ENCODE peak calls at places on chromosomes 13 and 19, in ten cellular contexts. One of them, this sample, is unnamed.

GRCh38 chr13:92573467-92574057 is 653.0 kb upstream of the GPC6 start:
- DNase-seq in H1: no peak
- DNase-seq in adrenal gland: no peak
- DNase-seq in breast epithelium: no peak
- DNase-seq in testis: peak; percentile 33
- DNase-seq in upper lobe of left lung: no peak
- DNase-seq in A549: peak; percentile 0
- DNase-seq in uterus: no peak
- DNase-seq in IMR-90: peak; percentile 7
- DNase-seq in stomach: no peak
- DNase-seq in this sample: peak; percentile 49

GRCh38 chr13:37648604-37649003 is 50.0 kb upstream of the POSTN start:
- DNase-seq in upper lobe of left lung: no peak
- DNase-seq in breast epithelium: no peak
- DNase-seq in stomach: no peak
- DNase-seq in adrenal gland: no peak
- DNase-seq in IMR-90: peak; percentile 88
- DNase-seq in testis: no peak
- DNase-seq in H1: no peak
- DNase-seq in A549: no peak
- DNase-seq in uterus: no peak
- DNase-seq in this sample: no peak

GRCh38 chr13:44300895-44301638 is 72.6 kb upstream of the SERP2 start:
- DNase-seq in adrenal gland: peak; percentile 25
- DNase-seq in breast epithelium: peak; percentile 60
- DNase-seq in testis: no peak
- DNase-seq in uterus: peak; percentile 72
- DNase-seq in H1: no peak
- DNase-seq in upper lobe of left lung: no peak
- DNase-seq in A549: peak; percentile 61
- DNase-seq in stomach: peak; percentile 66
- DNase-seq in IMR-90: peak; percentile 87
- DNase-seq in this sample: peak; percentile 81

GRCh38 chr19:12733369-12733896 is 1.1 kb downstream of the TRIR start:
- DNase-seq in uterus: no peak
- DNase-seq in testis: peak; percentile 36
- DNase-seq in upper lobe of left lung: no peak
- DNase-seq in H1: no peak
- DNase-seq in stomach: no peak
- DNase-seq in A549: peak; percentile 59
- DNase-seq in adrenal gland: no peak
- DNase-seq in breast epithelium: no peak
- DNase-seq in IMR-90: peak; percentile 45
- DNase-seq in this sample: peak; percentile 77

GRCh38 chr19:38385804-38386257 is 2.0 kb downstream of the GGN start:
- DNase-seq in adrenal gland: no peak
- DNase-seq in uterus: no peak
- DNase-seq in breast epithelium: no peak
- DNase-seq in A549: no peak
- DNase-seq in stomach: no peak
- DNase-seq in upper lobe of left lung: peak; percentile 86
- DNase-seq in H1: no peak
- DNase-seq in testis: no peak
- DNase-seq in IMR-90: no peak
- DNase-seq in this sample: no peak

GRCh38 chr13:31859546-31859945 is 120.2 kb downstream of the RXFP2 start:
- DNase-seq in stomach: no peak
- DNase-seq in breast epithelium: no peak
- DNase-seq in upper lobe of left lung: no peak
- DNase-seq in uterus: no peak
- DNase-seq in testis: no peak
- DNase-seq in H1: no peak
- DNase-seq in adrenal gland: no peak
- DNase-seq in A549: no peak
- DNase-seq in IMR-90: no peak
- DNase-seq in this sample: no peak

GRCh38 chr19:37077929-37078716 is at the start of gene ZNF420:
- DNase-seq in uterus: peak; percentile 94
- DNase-seq in upper lobe of left lung: peak; percentile 96
- DNase-seq in breast epithelium: peak; percentile 91
- DNase-seq in IMR-90: peak; percentile 95
- DNase-seq in H1: peak; percentile 90
- DNase-seq in adrenal gland: peak; percentile 95
- DNase-seq in stomach: peak; percentile 94
- DNase-seq in A549: peak; percentile 72
- DNase-seq in testis: peak; percentile 97
- DNase-seq in this sample: peak; percentile 94

GRCh38 chr13:114063545-114064515 is 68.6 kb downstream of the RASA3 start:
- DNase-seq in A549: no peak
- DNase-seq in testis: no peak
- DNase-seq in uterus: peak; percentile 75
- DNase-seq in adrenal gland: peak; percentile 61
- DNase-seq in breast epithelium: no peak
- DNase-seq in IMR-90: peak; percentile 61
- DNase-seq in stomach: peak; percentile 68
- DNase-seq in upper lobe of left lung: peak; percentile 84
- DNase-seq in H1: no peak
- DNase-seq in this sample: peak; percentile 68

GRCh38 chr13:78431328-78431727 is 172.0 kb downstream of the POU4F1 start:
- DNase-seq in testis: no peak
- DNase-seq in IMR-90: no peak
- DNase-seq in adrenal gland: no peak
- DNase-seq in upper lobe of left lung: no peak
- DNase-seq in stomach: no peak
- DNase-seq in breast epithelium: no peak
- DNase-seq in A549: no peak
- DNase-seq in H1: no peak
- DNase-seq in uterus: no peak
- DNase-seq in this sample: no peak

GRCh38 chr19:3785938-3786824 is at the start of gene MATK:
- DNase-seq in IMR-90: no peak
- DNase-seq in uterus: no peak
- DNase-seq in A549: no peak
- DNase-seq in stomach: no peak
- DNase-seq in adrenal gland: no peak
- DNase-seq in testis: no peak
- DNase-seq in breast epithelium: no peak
- DNase-seq in H1: no peak
- DNase-seq in upper lobe of left lung: peak; percentile 83
- DNase-seq in this sample: peak; percentile 82

GRCh38 chr13:59666504-59666903 is 497.2 kb downstream of the DIAPH3 start:
- DNase-seq in upper lobe of left lung: no peak
- DNase-seq in H1: no peak
- DNase-seq in adrenal gland: no peak
- DNase-seq in A549: no peak
- DNase-seq in breast epithelium: no peak
- DNase-seq in IMR-90: peak; percentile 7
- DNase-seq in stomach: no peak
- DNase-seq in uterus: no peak
- DNase-seq in testis: no peak
- DNase-seq in this sample: no peak

GRCh38 chr13:46359731-46360130 is 27.3 kb downstream of the RUBCNL start:
- DNase-seq in breast epithelium: no peak
- DNase-seq in upper lobe of left lung: no peak
- DNase-seq in stomach: no peak
- DNase-seq in testis: no peak
- DNase-seq in H1: no peak
- DNase-seq in IMR-90: peak; percentile 22
- DNase-seq in A549: no peak
- DNase-seq in adrenal gland: no peak
- DNase-seq in uterus: no peak
- DNase-seq in this sample: no peak

GRCh38 chr13:87814444-87814843 is 143.3 kb downstream of the SLITRK5 start:
- DNase-seq in A549: no peak
- DNase-seq in IMR-90: no peak
- DNase-seq in breast epithelium: no peak
- DNase-seq in stomach: no peak
- DNase-seq in upper lobe of left lung: no peak
- DNase-seq in uterus: no peak
- DNase-seq in adrenal gland: no peak
- DNase-seq in H1: no peak
- DNase-seq in testis: no peak
- DNase-seq in this sample: no peak

GRCh38 chr19:13557756-13558398 is 51.6 kb upstream of the CACNA1A start:
- DNase-seq in adrenal gland: no peak
- DNase-seq in uterus: no peak
- DNase-seq in stomach: no peak
- DNase-seq in IMR-90: no peak
- DNase-seq in breast epithelium: no peak
- DNase-seq in testis: peak; percentile 30
- DNase-seq in A549: no peak
- DNase-seq in upper lobe of left lung: no peak
- DNase-seq in H1: no peak
- DNase-seq in this sample: no peak

GRCh38 chr13:28492527-28493367 is 2.2 kb downstream of the FLT1 start:
- DNase-seq in testis: no peak
- DNase-seq in H1: no peak
- DNase-seq in stomach: no peak
- DNase-seq in breast epithelium: no peak
- DNase-seq in uterus: no peak
- DNase-seq in upper lobe of left lung: no peak
- DNase-seq in IMR-90: no peak
- DNase-seq in adrenal gland: no peak
- DNase-seq in A549: no peak
- DNase-seq in this sample: peak; percentile 46

GRCh38 chr19:13208131-13208963 is 58.1 kb downstream of the IER2 start:
- DNase-seq in adrenal gland: peak; percentile 47
- DNase-seq in breast epithelium: no peak
- DNase-seq in H1: no peak
- DNase-seq in upper lobe of left lung: peak; percentile 87
- DNase-seq in testis: peak; percentile 39
- DNase-seq in A549: no peak
- DNase-seq in IMR-90: peak; percentile 76
- DNase-seq in stomach: peak; percentile 33
- DNase-seq in uterus: peak; percentile 79
- DNase-seq in this sample: peak; percentile 79

DNA sequence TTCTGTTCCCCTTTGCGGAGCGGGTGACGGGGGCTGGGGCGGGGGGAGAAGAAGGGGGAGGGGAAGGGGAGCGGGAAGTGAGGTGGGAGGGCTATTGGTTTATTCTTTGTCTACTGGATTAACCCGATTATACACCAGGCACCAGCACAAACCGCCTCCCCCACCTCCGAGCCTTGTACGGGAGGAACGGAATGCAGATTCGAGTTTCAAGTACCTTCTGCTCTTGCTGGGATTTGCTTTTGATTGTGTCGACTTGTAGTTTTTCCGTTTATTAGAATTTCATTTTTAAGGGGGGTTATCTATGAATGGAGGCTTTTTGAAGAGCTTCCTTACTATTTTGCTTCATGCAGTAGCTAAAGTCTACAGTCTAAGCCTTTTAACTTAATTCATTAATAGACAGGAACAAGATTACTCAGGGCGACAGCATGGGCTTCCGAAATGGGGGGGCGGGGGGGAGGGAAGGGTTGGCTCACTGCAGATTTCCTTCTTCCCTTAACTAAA is 895 bp upstream of the SPRY2 start:
- DNase-seq in H1: no peak
- DNase-seq in A549: no peak
- DNase-seq in IMR-90: peak; percentile 43
- DNase-seq in uterus: peak; percentile 30
- DNase-seq in upper lobe of left lung: no peak
- DNase-seq in breast epithelium: no peak
- DNase-seq in testis: peak; percentile 44
- DNase-seq in adrenal gland: peak; percentile 57
- DNase-seq in stomach: no peak
- DNase-seq in this sample: peak; percentile 79
- H3K4me3 ChIP-seq in H1: peak overlapping the region; percentile 93
- H3K4me3 ChIP-seq in A549: peak overlapping the region; percentile 84
- H3K4me3 ChIP-seq in IMR-90: peak overlapping the region; percentile 88
- H3K4me3 ChIP-seq in uterus: peak overlapping the region; percentile 58
- H3K4me3 ChIP-seq in upper lobe of left lung: peak overlapping the region; percentile 90
- H3K4me3 ChIP-seq in breast epithelium: peak overlapping the region; percentile 78
- H3K4me3 ChIP-seq in testis: peak overlapping the region; percentile 65
- H3K4me3 ChIP-seq in adrenal gland: no peak overlapping the region
- H3K4me3 ChIP-seq in stomach: peak overlapping the region; percentile 73
- H3K4me3 ChIP-seq in this sample: peak overlapping the region; percentile 82

GRCh38 chr13:72097568-72097967 is 230.6 kb upstream of the DACH1 start:
- DNase-seq in A549: no peak
- DNase-seq in uterus: no peak
- DNase-seq in adrenal gland: no peak
- DNase-seq in upper lobe of left lung: no peak
- DNase-seq in breast epithelium: no peak
- DNase-seq in stomach: no peak
- DNase-seq in IMR-90: no peak
- DNase-seq in H1: no peak
- DNase-seq in testis: no peak
- DNase-seq in this sample: no peak
- TF ChIP-seq POLR2A in A549: no peak
- TF ChIP-seq POLR2A in uterus: no peak
- TF ChIP-seq POLR2A in adrenal gland: no peak
- TF ChIP-seq POLR2A in upper lobe of left lung: no peak
- TF ChIP-seq POLR2A in breast epithelium: no peak
- TF ChIP-seq POLR2A in stomach: no peak
- TF ChIP-seq POLR2A in IMR-90: no peak
- TF ChIP-seq POLR2A in H1: no peak
- TF ChIP-seq POLR2A in testis: no peak
- TF ChIP-seq POLR2A in this sample: no peak

DNA sequence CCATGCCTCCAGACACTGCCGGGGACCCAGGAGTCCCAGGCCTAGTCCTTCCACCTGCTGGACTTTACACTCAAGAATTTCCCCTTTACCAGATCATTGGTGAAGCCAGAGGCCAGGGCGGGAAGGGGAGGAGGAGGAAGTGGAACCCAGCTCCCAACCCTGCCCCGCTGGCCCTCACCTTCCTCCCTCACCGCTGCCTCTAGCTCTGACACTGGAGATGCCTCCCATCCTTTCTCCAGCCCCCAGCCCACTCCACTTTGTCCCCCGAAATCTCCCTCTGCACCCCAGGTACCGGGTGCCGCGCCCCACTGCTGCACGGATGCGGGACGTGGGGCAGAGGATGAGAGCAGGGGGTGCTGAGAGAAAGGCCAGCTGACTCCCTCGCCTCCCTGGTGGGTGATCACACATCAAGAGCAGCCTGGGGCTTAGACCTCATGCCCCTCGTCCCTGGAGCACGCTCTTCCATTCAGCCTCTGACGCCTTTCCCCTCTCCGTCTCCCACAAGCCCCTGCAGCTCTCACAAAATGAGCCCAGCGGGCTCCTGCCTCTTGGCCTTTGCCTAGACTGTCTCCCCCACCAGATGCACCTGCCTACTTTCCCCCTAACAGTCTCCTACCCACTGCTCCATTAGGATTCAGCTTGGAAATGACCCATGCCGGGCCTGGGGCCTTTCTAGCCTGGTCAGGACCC is at the start of gene PTPRH:
- DNase-seq in uterus: no peak
- DNase-seq in A549: peak; percentile 46
- DNase-seq in stomach: peak; percentile 72
- DNase-seq in breast epithelium: no peak
- DNase-seq in testis: no peak
- DNase-seq in upper lobe of left lung: no peak
- DNase-seq in adrenal gland: peak; percentile 47
- DNase-seq in IMR-90: no peak
- DNase-seq in H1: no peak
- DNase-seq in this sample: no peak
- H3K4me3 ChIP-seq in uterus: no peak within 1 kb of the TSS
- H3K4me3 ChIP-seq in A549: no peak within 1 kb of the TSS
- H3K4me3 ChIP-seq in stomach: peak within 1 kb of the TSS; percentile 23
- H3K4me3 ChIP-seq in breast epithelium: no peak within 1 kb of the TSS
- H3K4me3 ChIP-seq in testis: no peak within 1 kb of the TSS
- H3K4me3 ChIP-seq in upper lobe of left lung: no peak within 1 kb of the TSS
- H3K4me3 ChIP-seq in adrenal gland: no peak within 1 kb of the TSS
- H3K4me3 ChIP-seq in IMR-90: no peak within 1 kb of the TSS
- H3K4me3 ChIP-seq in H1: no peak within 1 kb of the TSS
- H3K4me3 ChIP-seq in this sample: no peak within 1 kb of the TSS

GRCh38 chr19:40689339-40690049 is 957 bp downstream of the NUMBL start:
- DNase-seq in testis: no peak
- DNase-seq in stomach: no peak
- DNase-seq in uterus: no peak
- DNase-seq in adrenal gland: no peak
- DNase-seq in IMR-90: no peak
- DNase-seq in breast epithelium: no peak
- DNase-seq in H1: no peak
- DNase-seq in upper lobe of left lung: peak; percentile 83
- DNase-seq in A549: no peak
- DNase-seq in this sample: peak; percentile 16
- TF ChIP-seq POLR2A in testis: no peak
- TF ChIP-seq POLR2A in stomach: no peak
- TF ChIP-seq POLR2A in uterus: no peak
- TF ChIP-seq POLR2A in adrenal gland: no peak
- TF ChIP-seq POLR2A in IMR-90: peak; percentile 86
- TF ChIP-seq POLR2A in breast epithelium: no peak
- TF ChIP-seq POLR2A in H1: no peak
- TF ChIP-seq POLR2A in upper lobe of left lung: no peak
- TF ChIP-seq POLR2A in A549: no peak
- TF ChIP-seq POLR2A in this sample: no peak

This sample was measured in NB4.